ENCODE peak calls at places on chromosomes 13 and 19, in five cellular contexts. U is A549, C is ovary, L is body of pancreas, Y is upper lobe of left lung. A is an unnamed sample.

GRCh38 chr13:32720026-32720425 is 133.8 kb downstream of the PDS5B start:
- DNase-seq in U (no peak), C (no peak), L (no peak), Y (no peak), A (no peak)

GRCh38 chr19:29940971-29941585 is 961 bp upstream of the URI1 start:
- DNase-seq in U (no peak), C (no peak), L (no peak), Y (no peak), A (no peak)

GRCh38 chr13:23656637-23657036 is 86.4 kb downstream of the TNFRSF19 start:
- DNase-seq in U (no peak), C (no peak), L (no peak), Y (no peak), A (no peak)

GRCh38 chr13:107374038-107374437 is 806.1 kb upstream of the ARGLU1 start:
- DNase-seq in U (no peak), C (no peak), L (no peak), Y (no peak), A (no peak)

GRCh38 chr19:41595258-41595889 is 19.4 kb downstream of the CEACAM21 start:
- DNase-seq in U (peak), C (no peak), L (peak), Y (peak), A (peak)

GRCh38 chr13:89740994-89741678 is 1606.4 kb upstream of the MIR17HG start:
- DNase-seq in U (no peak), C (no peak), L (no peak), Y (no peak), A (no peak)

GRCh38 chr13:34153428-34154180 is 335.7 kb downstream of the RFC3 start:
- DNase-seq in U (no peak), C (no peak), L (no peak), Y (no peak), A (peak)

GRCh38 chr13:40158218-40158617 is 502.8 kb downstream of the COG6 start:
- DNase-seq in U (no peak), C (no peak), L (no peak), Y (no peak), A (no peak)

GRCh38 chr19:41192574-41193419 is at the start of gene CYP2S1:
- DNase-seq in U (peak), C (no peak), L (no peak), Y (peak), A (peak)

GRCh38 chr13:36685912-36686311 is 12.1 kb downstream of the SERTM1 start:
- DNase-seq in U (no peak), C (no peak), L (no peak), Y (no peak), A (no peak)

GRCh38 chr19:13064092-13064489 is 38.6 kb downstream of the LYL1 start:
- DNase-seq in U (no peak), C (no peak), L (no peak), Y (no peak), A (no peak)

GRCh38 chr19:18488403-18488723 is 33.5 kb downstream of the ELL start:
- DNase-seq in U (peak), C (no peak), L (no peak), Y (no peak), A (no peak)

GRCh38 chr19:18491995-18492953 is 29.6 kb downstream of the ELL start:
- DNase-seq in U (no peak), C (no peak), L (no peak), Y (no peak), A (no peak)

GRCh38 chr19:18488838-18489626 is 32.8 kb downstream of the ELL start:
- DNase-seq in U (peak), C (no peak), L (peak), Y (no peak), A (peak)

GRCh38 chr19:18489627-18490184 is 32.2 kb downstream of the ELL start:
- DNase-seq in U (no peak), C (no peak), L (no peak), Y (no peak), A (no peak)

GRCh38 chr19:18490719-18491118 is 31.2 kb downstream of the ELL start:
- DNase-seq in U (no peak), C (no peak), L (no peak), Y (no peak), A (no peak)
- TF ChIP-seq POLR2A in U (no peak), C (no peak), L (no peak), Y (no peak), A (no peak)

DNA sequence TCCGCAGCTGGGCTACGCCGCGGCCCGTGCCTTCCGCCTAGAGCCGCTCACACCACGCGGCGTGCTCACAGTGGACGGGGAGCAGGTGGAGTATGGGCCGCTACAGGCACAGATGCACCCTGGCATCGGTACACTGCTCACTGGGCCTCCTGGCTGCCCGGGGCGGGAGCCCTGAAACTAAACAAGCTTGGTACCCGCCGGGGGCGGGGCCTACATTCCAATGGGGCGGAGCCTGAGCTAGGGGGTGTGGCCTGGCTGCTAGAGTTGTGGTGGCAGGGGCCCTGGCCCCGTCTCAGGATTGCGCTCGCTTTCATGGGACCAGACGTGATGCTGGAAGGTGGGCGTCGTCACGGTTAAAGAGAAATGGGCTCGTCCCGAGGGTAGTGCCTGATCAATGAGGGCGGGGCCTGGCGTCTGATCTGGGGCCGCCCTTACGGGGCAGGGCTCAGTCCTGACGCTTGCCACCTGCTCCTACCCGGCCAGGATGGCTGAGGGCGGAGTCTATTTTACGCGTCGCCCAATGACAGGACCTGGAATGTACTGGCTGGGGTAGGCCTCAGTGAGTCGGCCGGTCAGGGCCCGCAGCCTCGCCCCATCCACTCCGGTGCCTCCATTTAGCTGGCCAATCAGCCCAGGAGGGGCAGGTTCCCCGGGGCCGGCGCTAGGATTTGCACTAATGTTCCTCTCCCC is 7.4 kb downstream of the DBP start:
- DNase-seq in U (no peak), C (peak), L (no peak), Y (peak), A (peak)
- TF ChIP-seq POLR2A in U (no peak), C (no peak), L (no peak), Y (no peak), A (no peak)

DNA sequence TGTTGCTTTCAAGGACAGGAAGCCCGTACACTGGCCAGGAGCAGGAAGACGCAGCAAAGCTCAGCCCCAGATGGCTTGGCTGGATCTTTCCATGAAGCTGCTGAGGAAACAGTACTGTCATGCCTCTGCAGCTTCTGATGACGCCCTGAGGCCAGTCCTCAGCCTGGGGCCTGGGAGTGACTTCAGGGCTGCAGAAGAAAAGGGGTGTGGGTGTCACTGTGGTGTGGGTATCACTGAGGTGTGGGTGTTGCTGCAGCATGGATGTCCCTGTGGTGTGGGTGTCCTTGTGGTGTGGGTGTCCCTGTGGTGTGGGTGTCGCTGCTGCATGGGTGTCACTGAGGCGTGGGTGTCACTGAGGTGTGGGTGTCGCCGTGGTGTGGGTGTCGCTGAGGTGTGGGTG is 12.0 kb upstream of the GAS6 start:
- DNase-seq in U (no peak), C (no peak), L (no peak), Y (no peak), A (no peak)
- TF ChIP-seq POLR2A in U (no peak), C (no peak), L (no peak), Y (no peak), A (no peak)

GRCh38 chr19:3062165-3063105 is at the start of gene TLE5:
- DNase-seq in U (no peak), C (peak), L (peak), Y (peak), A (peak)
- TF ChIP-seq POLR2A in U (no peak), C (peak), L (no peak), Y (no peak), A (no peak)

DNA sequence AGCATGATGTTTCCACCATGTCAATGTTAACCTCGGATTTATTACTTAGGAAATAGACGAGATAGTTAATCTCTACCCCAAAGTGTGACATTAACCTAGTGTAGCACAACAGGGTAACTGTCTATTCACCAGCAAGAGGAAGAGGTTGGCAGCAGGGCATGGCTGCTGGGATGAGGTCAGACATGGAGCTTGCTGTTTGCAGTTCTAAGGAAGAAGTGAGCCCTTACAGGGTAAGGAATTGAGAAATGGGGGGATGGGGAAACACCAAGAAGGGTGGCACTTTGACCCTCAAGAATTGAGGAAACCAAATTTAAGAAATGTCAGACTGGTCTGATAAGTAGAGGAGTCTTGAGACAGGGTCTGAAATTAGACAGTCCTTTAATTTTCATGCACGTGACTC is 62.4 kb downstream of the MBD3L2B start:
- DNase-seq in U (no peak), C (no peak), L (no peak), Y (peak), A (no peak)
- TF ChIP-seq POLR2A in U (no peak), C (no peak), L (no peak), Y (no peak), A (no peak)

GRCh38 chr19:34667349-34668076 is 9.4 kb downstream of the SCGB2B2 start:
- DNase-seq in U (no peak), C (no peak), L (no peak), Y (peak), A (no peak)
- TF ChIP-seq POLR2A in U (no peak), C (no peak), L (no peak), Y (no peak), A (no peak)

A was measured in stomach.